ENCODE peak calls at places on chromosomes 2 and 18, in eight cellular contexts. D is GM23338, Z is OCI-LY7, L is PC-3, M is hepatocyte, Q is GM23248, A is neural progenitor cell, U is HCT116. R is an unnamed sample.

GRCh38 chr2:191922736-191923651 is 76.1 kb upstream of the CAVIN2 start:
- DNase-seq in D (no peak), Z (peak; percentile 3), L (no peak), M (no peak), Q (no peak), A (no peak), U (no peak), R (peak; percentile 26)

GRCh38 chr18:3652380-3653262 is 202.6 kb downstream of the TGIF1 start:
- DNase-seq in D (no peak), Z (no peak), L (peak; percentile 99), M (peak; percentile 91), Q (peak; percentile 94), A (no peak), U (peak; percentile 98), R (no peak)

GRCh38 chr2:232376260-232376659 is 2.3 kb upstream of the ALPP start:
- DNase-seq in D (no peak), Z (no peak), L (no peak), M (no peak), Q (no peak), A (no peak), U (no peak), R (no peak)

GRCh38 chr18:25099838-25100393 is 252.1 kb downstream of the ZNF521 start:
- DNase-seq in D (no peak), Z (no peak), L (no peak), M (no peak), Q (peak; percentile 33), A (no peak), U (no peak), R (no peak)

GRCh38 chr2:20665261-20666113 is 1.5 kb upstream of the GDF7 start:
- DNase-seq in D (peak; percentile 66), Z (no peak), L (no peak), M (no peak), Q (peak; percentile 12), A (peak; percentile 43), U (no peak), R (no peak)

GRCh38 chr2:58920001-58920400 is 678.9 kb upstream of the FANCL start:
- DNase-seq in D (no peak), Z (no peak), L (no peak), M (no peak), Q (peak; percentile 80), A (no peak), U (no peak), R (no peak)

GRCh38 chr2:225041210-225041870 is 928 bp downstream of the DOCK10 start:
- DNase-seq in D (peak; percentile 47), Z (peak; percentile 77), L (peak; percentile 44), M (no peak), Q (peak; percentile 67), A (peak; percentile 43), U (no peak), R (peak; percentile 90)

GRCh38 chr18:58915006-58915799 is 50.5 kb downstream of the ZNF532 start:
- DNase-seq in D (peak; percentile 49), Z (no peak), L (no peak), M (no peak), Q (no peak), A (no peak), U (no peak), R (peak; percentile 77)

GRCh38 chr2:132550285-132550684 is 119.7 kb downstream of the LYPD1 start:
- DNase-seq in D (peak; percentile 11), Z (no peak), L (no peak), M (no peak), Q (no peak), A (no peak), U (no peak), R (no peak)

GRCh38 chr2:196500686-196501431 is 138.7 kb upstream of the CCDC150 start:
- DNase-seq in D (peak; percentile 4), Z (no peak), L (peak; percentile 38), M (no peak), Q (peak; percentile 68), A (no peak), U (no peak), R (no peak)

GRCh38 chr2:73908689-73909652 is 16.2 kb downstream of the ACTG2 start:
- DNase-seq in D (no peak), Z (no peak), L (no peak), M (no peak), Q (no peak), A (no peak), U (no peak), R (no peak)

GRCh38 chr2:100265226-100265625 is 57.1 kb downstream of the LONRF2 start:
- DNase-seq in D (no peak), Z (no peak), L (no peak), M (no peak), Q (no peak), A (no peak), U (no peak), R (no peak)

GRCh38 chr2:133718688-133719201 is 150.5 kb upstream of the NCKAP5 start:
- DNase-seq in D (no peak), Z (no peak), L (peak; percentile 61), M (no peak), Q (peak; percentile 91), A (no peak), U (no peak), R (no peak)

GRCh38 chr2:33240178-33240577 is 236.3 kb upstream of the RASGRP3 start:
- DNase-seq in D (no peak), Z (no peak), L (peak; percentile 70), M (peak; percentile 51), Q (no peak), A (no peak), U (no peak), R (no peak)

GRCh38 chr18:45291616-45292612 is 323.4 kb upstream of the SLC14A2 start:
- DNase-seq in D (peak; percentile 28), Z (no peak), L (no peak), M (peak; percentile 51), Q (peak; percentile 56), A (peak; percentile 35), U (no peak), R (no peak)

GRCh38 chr2:54569745-54570296 is 113.7 kb downstream of the SPTBN1 start:
- DNase-seq in D (no peak), Z (peak; percentile 66), L (peak; percentile 48), M (no peak), Q (no peak), A (peak; percentile 63), U (no peak), R (peak; percentile 85)

GRCh38 chr2:203492965-203493364 is 42.1 kb downstream of the RAPH1 start:
- DNase-seq in D (no peak), Z (no peak), L (peak; percentile 30), M (no peak), Q (peak; percentile 57), A (no peak), U (no peak), R (no peak)
- H3K4me2 ChIP-seq in D (no peak overlapping the region), Z (no peak overlapping the region), L (peak overlapping the region; percentile 41), M (no peak overlapping the region), Q (peak overlapping the region; percentile 7), A (no peak overlapping the region), U (no peak overlapping the region), R (no peak overlapping the region)

GRCh38 chr2:238149841-238150572 is 8.8 kb upstream of the ERFE start:
- DNase-seq in D (no peak), Z (no peak), L (no peak), M (no peak), Q (no peak), A (no peak), U (no peak), R (no peak)
- TF ChIP-seq EZH2phosphoT487 in D (no peak), Z (no peak), L (no peak), M (no peak), Q (no peak), A (no peak), U (no peak), R (no peak)

DNA sequence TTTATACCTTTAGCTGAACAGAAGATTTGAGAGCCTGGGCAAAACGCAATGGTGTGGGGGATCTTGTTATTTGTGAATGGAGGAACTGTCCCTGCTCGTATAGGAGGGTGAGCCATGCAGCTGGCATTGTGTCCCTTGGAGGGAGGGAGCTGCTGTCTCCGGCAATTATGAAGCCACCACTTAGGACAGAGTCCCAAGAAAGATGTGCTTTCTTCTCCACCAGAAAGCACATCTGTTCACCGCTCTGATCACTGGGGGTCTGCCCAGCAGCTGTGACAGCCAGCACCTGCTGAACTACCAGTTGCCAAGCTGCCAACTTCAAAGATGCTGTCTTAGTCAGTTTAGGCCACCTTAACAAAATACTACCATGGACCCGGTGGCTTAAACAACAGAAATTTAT is 148.0 kb downstream of the RHBDD1 start:
- DNase-seq in D (no peak), Z (peak; percentile 84), L (no peak), M (no peak), Q (no peak), A (no peak), U (no peak), R (no peak)
- H3K27ac ChIP-seq in D (no peak overlapping the region), Z (peak overlapping the region; percentile 89), L (no peak overlapping the region), M (no peak overlapping the region), Q (no peak overlapping the region), A (no peak overlapping the region), U (peak overlapping the region; percentile 33), R (no peak overlapping the region)

DNA sequence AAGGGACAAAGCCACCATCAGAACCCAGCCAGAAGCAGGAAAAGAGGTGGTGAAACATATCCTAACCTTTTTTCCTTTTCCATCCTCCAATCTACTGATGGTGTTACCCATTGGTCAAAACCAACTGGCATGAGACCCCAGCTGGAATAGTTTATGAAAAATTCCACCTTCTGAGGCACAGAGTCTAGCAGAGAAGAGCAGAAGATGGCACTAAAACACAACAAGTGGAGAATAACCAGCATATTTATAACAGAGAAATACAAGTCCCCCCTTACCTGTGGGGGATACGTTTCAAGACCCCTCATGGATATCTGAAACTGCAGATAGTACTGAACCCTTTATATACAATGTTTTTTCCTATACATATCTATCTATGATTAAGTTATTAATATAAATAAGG is 4.9 kb upstream of the INPP1 start:
- DNase-seq in D (no peak), Z (no peak), L (no peak), M (no peak), Q (no peak), A (no peak), U (no peak), R (no peak)
- H3K4me2 ChIP-seq in D (no peak overlapping the region), Z (no peak overlapping the region), L (no peak overlapping the region), M (no peak overlapping the region), Q (no peak overlapping the region), A (no peak overlapping the region), U (no peak overlapping the region), R (no peak overlapping the region)

GRCh38 chr2:226440119-226440917 is 359.3 kb downstream of the IRS1 start:
- DNase-seq in D (no peak), Z (no peak), L (peak; percentile 68), M (no peak), Q (peak; percentile 87), A (no peak), U (no peak), R (no peak)
- TF ChIP-seq EZH2phosphoT487 in D (no peak), Z (no peak), L (no peak), M (no peak), Q (no peak), A (no peak), U (no peak), R (no peak)

GRCh38 chr2:158184556-158185343 is 83.1 kb downstream of the UPP2 start:
- DNase-seq in D (no peak), Z (no peak), L (peak; percentile 55), M (peak; percentile 39), Q (no peak), A (no peak), U (no peak), R (no peak)
- H3K27ac ChIP-seq in D (no peak overlapping the region), Z (no peak overlapping the region), L (no peak overlapping the region), M (peak overlapping the region; percentile 35), Q (no peak overlapping the region), A (no peak overlapping the region), U (no peak overlapping the region), R (no peak overlapping the region)

R was measured in MM.1S.